ENCODE peak calls at places on chromosomes 12 and 14, in four cellular contexts. V is fibroblast of lung, B is PC-9, F is PC-3. T is an unnamed sample.

GRCh38 chr12:131672941-131673330 is 38.0 kb upstream of the SFSWAP start:
- DNase-seq in B (no peak), F (no peak), V (no peak), T (no peak)

GRCh38 chr12:126704609-126705008 is 1562.4 kb upstream of the TMEM132C start:
- DNase-seq in F (peak; percentile 11), B (no peak), V (no peak), T (no peak)

GRCh38 chr12:53558631-53559030 is 51.3 kb upstream of the NPFF start:
- DNase-seq in F (no peak), V (no peak), B (no peak), T (no peak)

GRCh38 chr12:76266797-76267196 is 81.4 kb downstream of the BBS10 start:
- DNase-seq in F (peak; percentile 20), V (peak; percentile 92), B (no peak), T (peak; percentile 64)

GRCh38 chr12:126747530-126748149 is 1519.3 kb upstream of the TMEM132C start:
- DNase-seq in F (peak; percentile 66), V (no peak), B (peak; percentile 34), T (no peak)

GRCh38 chr12:87828384-87828973 is 200.7 kb downstream of the C12orf50 start:
- DNase-seq in F (no peak), B (no peak), V (no peak), T (peak; percentile 83)

GRCh38 chr12:6277982-6278438 is 32.5 kb upstream of the PLEKHG6 start:
- DNase-seq in F (peak; percentile 69), V (no peak), B (peak; percentile 87), T (no peak)

GRCh38 chr14:106823552-106823951 is 1297.2 kb downstream of the TMEM121 start:
- DNase-seq in B (no peak), F (no peak), V (no peak), T (no peak)

GRCh38 chr14:64705406-64706118 is 1.3 kb downstream of the PLEKHG3 start:
- DNase-seq in B (no peak), F (no peak), V (no peak), T (no peak)

GRCh38 chr12:55934773-55935172 is 3.8 kb downstream of the DGKA start:
- DNase-seq in F (no peak), V (no peak), B (no peak), T (no peak)
- H3K4me3 ChIP-seq in F (no peak overlapping the region), V (no peak overlapping the region), B (no peak overlapping the region), T (no peak overlapping the region)

DNA sequence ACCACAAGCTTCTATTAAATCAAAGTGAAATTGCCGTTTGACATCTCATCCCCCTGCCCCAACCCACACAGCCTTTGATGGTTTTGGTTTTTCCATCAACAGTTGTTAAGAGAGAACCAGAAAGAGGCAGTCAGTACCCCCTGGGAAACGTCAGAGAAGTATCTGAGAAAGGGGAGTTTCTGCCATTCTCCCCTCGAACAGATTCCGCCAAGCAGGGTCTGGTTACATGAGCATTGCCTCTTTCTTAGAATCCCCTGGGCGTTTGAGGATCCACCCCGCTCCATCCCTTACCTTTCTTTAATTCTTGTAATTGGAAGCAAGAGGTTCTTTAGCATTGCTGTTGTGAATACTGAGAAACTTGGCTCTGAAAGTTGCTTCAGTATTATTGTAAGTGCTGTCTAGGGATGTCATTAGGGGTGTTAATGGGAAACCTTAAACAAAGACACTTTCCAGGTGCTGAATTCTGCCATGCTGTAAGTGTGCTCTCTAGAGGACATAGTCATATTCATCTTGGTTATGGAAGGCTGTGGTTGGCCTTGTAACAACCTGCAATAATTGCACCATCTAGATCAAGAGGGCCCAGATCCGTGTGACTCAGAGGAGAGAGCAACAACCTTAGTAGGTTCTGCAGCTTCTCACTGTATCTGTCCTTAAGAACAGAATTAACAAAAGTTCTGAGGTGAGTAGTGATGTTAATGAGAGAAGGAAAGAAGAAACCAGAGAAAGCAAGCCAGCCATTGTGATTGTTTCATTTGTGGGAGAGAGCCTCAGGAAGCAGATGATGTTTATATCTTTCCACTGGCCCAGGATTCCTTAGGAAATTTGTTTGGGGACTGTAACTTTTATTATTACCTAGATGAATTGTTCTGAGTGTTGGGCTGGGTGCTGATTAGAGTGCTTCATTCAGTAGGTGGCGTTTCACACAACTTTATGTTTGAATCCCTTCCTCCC is 8.9 kb downstream of the TMBIM6 start:
- DNase-seq in V (peak; percentile 84), F (peak; percentile 12), B (no peak), T (peak; percentile 43)
- H2AFZ ChIP-seq in V (no peak overlapping the region), F (no peak overlapping the region), B (no peak overlapping the region), T (no peak overlapping the region)

GRCh38 chr12:56998316-56998715 is 8.0 kb downstream of the ZBTB39 start:
- DNase-seq in B (no peak), V (no peak), F (no peak), T (no peak)
- TF ChIP-seq EZH2 in B (no peak), V (no peak), F (no peak), T (no peak)

GRCh38 chr12:43210437-43211197 is 341.4 kb downstream of the ADAMTS20 start:
- DNase-seq in V (peak; percentile 24), B (no peak), F (peak; percentile 31), T (peak; percentile 16)
- H3K4me3 ChIP-seq in V (no peak overlapping the region), B (no peak overlapping the region), F (no peak overlapping the region), T (no peak overlapping the region)

GRCh38 chr12:111394480-111394879 is 11.2 kb upstream of the SH2B3 start:
- DNase-seq in V (no peak), B (no peak), F (no peak), T (no peak)
- H2AFZ ChIP-seq in V (no peak overlapping the region), B (no peak overlapping the region), F (no peak overlapping the region), T (no peak overlapping the region)